ENCODE peak calls at places on chromosomes 7 and 10, in eight cellular contexts. A, Q, E, Y, C, M, N and S are unnamed samples.

GRCh38 chr10:110497438-110498086 is at the start of gene DUSP5:
- DNase-seq in Q (peak; percentile 92), Y (peak; percentile 94), C (peak; percentile 91), A (peak; percentile 65), E (peak; percentile 74), M (peak; percentile 97), N (peak; percentile 92), S (peak; percentile 97)

GRCh38 chr7:26208040-26208439 is 6.5 kb downstream of the CBX3 start:
- DNase-seq in A (no peak), Q (no peak), Y (no peak), M (no peak), C (no peak), N (no peak), E (no peak), S (no peak)

GRCh38 chr10:84352251-84352842 is 24.0 kb downstream of the CCSER2 start:
- DNase-seq in Y (no peak), E (no peak), C (no peak), Q (peak; percentile 72), M (peak; percentile 72), A (no peak), N (peak; percentile 75), S (peak; percentile 66)

GRCh38 chr7:148670807-148671206 is 27.9 kb upstream of the CUL1 start:
- DNase-seq in N (peak; percentile 19), M (no peak), Q (no peak), Y (no peak), C (no peak), E (no peak), A (no peak), S (no peak)

GRCh38 chr7:6375346-6376101 is 72.2 kb downstream of the DAGLB start:
- DNase-seq in N (peak; percentile 58), A (no peak), C (no peak), E (no peak), M (peak; percentile 64), Q (peak; percentile 49), Y (no peak), S (peak; percentile 44)

GRCh38 chr10:60348982-60349381 is 40.7 kb downstream of the ANK3 start:
- DNase-seq in E (no peak), Y (no peak), C (no peak), M (no peak), A (no peak), N (no peak), Q (peak; percentile 66), S (no peak)

GRCh38 chr7:17608114-17608833 is 309.8 kb downstream of the AHR start:
- DNase-seq in Q (peak; percentile 50), M (no peak), C (no peak), E (no peak), Y (no peak), A (no peak), N (no peak), S (no peak)

GRCh38 chr7:43492906-43493305 is 90.0 kb upstream of the STK17A start:
- DNase-seq in Q (no peak), E (no peak), A (no peak), Y (no peak), C (no peak), N (no peak), M (no peak), S (no peak)

GRCh38 chr7:125490167-125490566 is 560.5 kb upstream of the POT1 start:
- DNase-seq in C (no peak), A (no peak), N (no peak), E (no peak), M (no peak), Q (no peak), Y (no peak), S (no peak)

GRCh38 chr10:13376297-13376696 is 28.2 kb upstream of the SEPHS1 start:
- DNase-seq in M (no peak), E (no peak), A (no peak), C (no peak), Q (no peak), N (no peak), Y (no peak), S (no peak)

GRCh38 chr10:36256905-36257304 is 614.8 kb upstream of the FZD8 start:
- DNase-seq in Q (peak; percentile 41), C (no peak), N (no peak), M (no peak), E (no peak), A (no peak), Y (no peak), S (no peak)

GRCh38 chr7:377069-378040 is 87.4 kb downstream of the FOXL3 start:
- DNase-seq in E (no peak), N (no peak), A (no peak), C (no peak), M (no peak), Q (no peak), Y (peak; percentile 12), S (no peak)

GRCh38 chr10:97069576-97070362 is 116.0 kb downstream of the SLIT1 start:
- DNase-seq in E (peak; percentile 17), A (no peak), M (peak; percentile 18), C (peak; percentile 10), Y (no peak), Q (no peak), N (no peak), S (peak; percentile 12)

GRCh38 chr7:140540142-140540777 is 61.0 kb upstream of the MKRN1 start:
- DNase-seq in A (no peak), M (no peak), Q (no peak), C (no peak), Y (no peak), E (no peak), N (no peak), S (no peak)

GRCh38 chr10:31604646-31605170 is 285.7 kb downstream of the ZEB1 start:
- DNase-seq in M (no peak), A (no peak), C (no peak), Q (no peak), Y (no peak), N (no peak), E (no peak), S (no peak)

GRCh38 chr10:77497748-77498147 is 139.9 kb downstream of the KCNMA1 start:
- DNase-seq in C (no peak), Y (no peak), A (no peak), M (no peak), N (no peak), E (no peak), Q (no peak), S (no peak)

GRCh38 chr7:44072364-44073231 is 7.2 kb upstream of the PGAM2 start:
- DNase-seq in Y (peak; percentile 82), N (no peak), A (peak; percentile 58), E (peak; percentile 83), M (peak; percentile 89), C (no peak), Q (peak; percentile 84), S (peak; percentile 65)

GRCh38 chr10:117972168-117972822 is 74.4 kb downstream of the RAB11FIP2 start:
- DNase-seq in Y (no peak), C (no peak), M (no peak), N (no peak), A (no peak), Q (no peak), E (no peak), S (no peak)

GRCh38 chr10:70078937-70079336 is 26.3 kb downstream of the MACROH2A2 start:
- DNase-seq in N (no peak), C (no peak), M (no peak), Y (no peak), Q (no peak), A (no peak), E (no peak), S (no peak)

GRCh38 chr10:90125406-90125805 is 424.0 kb downstream of the KIF20B start:
- DNase-seq in A (no peak), E (no peak), Y (no peak), C (no peak), M (no peak), N (peak; percentile 11), Q (no peak), S (no peak)

GRCh38 chr10:102743588-102744373 is at the start of gene WBP1L:
- DNase-seq in N (peak; percentile 100), A (peak; percentile 98), M (peak; percentile 100), C (peak; percentile 99), Y (peak; percentile 95), E (peak; percentile 99), Q (peak; percentile 99), S (peak; percentile 99)

GRCh38 chr10:124069341-124069740 is 24.1 kb downstream of the CHST15 start:
- DNase-seq in M (no peak), N (no peak), A (no peak), Y (no peak), C (no peak), Q (no peak), E (no peak), S (no peak)

GRCh38 chr7:69932034-69932628 is 333.9 kb downstream of the AUTS2 start:
- DNase-seq in E (no peak), N (peak; percentile 75), M (peak; percentile 70), Q (peak; percentile 4), Y (no peak), A (no peak), C (peak; percentile 56), S (peak; percentile 55)

GRCh38 chr10:123270221-123270620 is 116.0 kb downstream of the BUB3 start:
- DNase-seq in A (no peak), Y (no peak), E (no peak), N (no peak), C (no peak), Q (peak; percentile 25), M (no peak), S (no peak)

GRCh38 chr10:132395704-132396494 is 1.1 kb upstream of the PWWP2B start:
- DNase-seq in A (no peak), C (no peak), Q (no peak), Y (peak; percentile 87), E (no peak), N (no peak), M (no peak), S (no peak)

GRCh38 chr10:93435621-93436385 is 46.3 kb downstream of the MYOF start:
- DNase-seq in Q (peak; percentile 43), A (no peak), M (no peak), N (no peak), C (peak; percentile 78), Y (no peak), E (peak; percentile 70), S (peak; percentile 33)

GRCh38 chr7:5380350-5381210 is 43.1 kb downstream of the TNRC18 start:
- DNase-seq in Y (no peak), Q (no peak), E (no peak), N (no peak), A (no peak), M (no peak), C (no peak), S (no peak)

GRCh38 chr7:101189109-101189508 is 9.0 kb upstream of the NAT16 start:
- DNase-seq in N (no peak), M (no peak), A (no peak), C (no peak), E (no peak), Y (no peak), Q (no peak), S (no peak)

GRCh38 chr10:12975266-12975665 is 26.2 kb downstream of the CCDC3 start:
- DNase-seq in Y (no peak), N (no peak), M (peak; percentile 14), A (no peak), Q (no peak), C (no peak), E (no peak), S (peak; percentile 3)

GRCh38 chr7:103803631-103804030 is 185.8 kb downstream of the RELN start:
- DNase-seq in E (no peak), M (no peak), A (no peak), C (no peak), Q (no peak), N (no peak), Y (no peak), S (no peak)